ENCODE peak calls at places on chromosomes 12 and 14, in four cellular contexts. One of them, this sample, is unnamed.

GRCh38 chr12:16300222-16300621 is 22.7 kb upstream of the SLC15A5 start:
- DNase-seq in A549: no peak
- DNase-seq in GM12878: no peak
- DNase-seq in HepG2: no peak
- DNase-seq in this sample: no peak

GRCh38 chr14:74938873-74939495 is 15.9 kb upstream of the RPS6KL1 start:
- DNase-seq in A549: no peak
- DNase-seq in HepG2: no peak
- DNase-seq in GM12878: no peak
- DNase-seq in this sample: no peak

GRCh38 chr12:91186189-91186588 is 3.6 kb upstream of the DCN start:
- DNase-seq in HepG2: no peak
- DNase-seq in GM12878: no peak
- DNase-seq in A549: no peak
- DNase-seq in this sample: no peak

GRCh38 chr14:52977798-52978197 is 26.9 kb upstream of the FERMT2 start:
- DNase-seq in A549: no peak
- DNase-seq in GM12878: no peak
- DNase-seq in HepG2: no peak
- DNase-seq in this sample: no peak

GRCh38 chr12:6069452-6070093 is 54.9 kb downstream of the VWF start:
- DNase-seq in GM12878: no peak
- DNase-seq in A549: no peak
- DNase-seq in HepG2: no peak
- DNase-seq in this sample: peak

GRCh38 chr12:84091642-84092041 is 821.0 kb downstream of the SLC6A15 start:
- DNase-seq in GM12878: no peak
- DNase-seq in A549: no peak
- DNase-seq in HepG2: no peak
- DNase-seq in this sample: no peak

GRCh38 chr12:42961395-42961794 is 371.8 kb upstream of the PRICKLE1 start:
- DNase-seq in HepG2: peak
- DNase-seq in GM12878: no peak
- DNase-seq in A549: peak
- DNase-seq in this sample: no peak

GRCh38 chr14:87170179-87170578 is 822.8 kb downstream of the GALC start:
- DNase-seq in HepG2: no peak
- DNase-seq in A549: no peak
- DNase-seq in GM12878: no peak
- DNase-seq in this sample: no peak

GRCh38 chr14:102777711-102778615 is 714 bp downstream of the TRAF3 start:
- DNase-seq in GM12878: no peak
- DNase-seq in A549: no peak
- DNase-seq in HepG2: no peak
- DNase-seq in this sample: peak

GRCh38 chr14:105430042-105430441 is 10.4 kb downstream of the MTA1 start:
- DNase-seq in GM12878: no peak
- DNase-seq in A549: no peak
- DNase-seq in HepG2: no peak
- DNase-seq in this sample: no peak

GRCh38 chr12:130254476-130255276 is 83.0 kb upstream of the PIWIL1 start:
- DNase-seq in GM12878: no peak
- DNase-seq in HepG2: no peak
- DNase-seq in A549: no peak
- DNase-seq in this sample: no peak

GRCh38 chr14:93789366-93790130 is 1.3 kb upstream of the PRIMA1 start:
- DNase-seq in A549: no peak
- DNase-seq in GM12878: no peak
- DNase-seq in HepG2: no peak
- DNase-seq in this sample: no peak

GRCh38 chr14:36647827-36648753 is 13.6 kb upstream of the PAX9 start:
- DNase-seq in HepG2: peak
- DNase-seq in GM12878: no peak
- DNase-seq in A549: peak
- DNase-seq in this sample: peak

GRCh38 chr12:93650626-93651025 is 26.5 kb upstream of the CRADD start:
- DNase-seq in GM12878: no peak
- DNase-seq in HepG2: no peak
- DNase-seq in A549: peak
- DNase-seq in this sample: peak

GRCh38 chr12:39685854-39686608 is 66.4 kb upstream of the ABCD2 start:
- DNase-seq in A549: no peak
- DNase-seq in HepG2: no peak
- DNase-seq in GM12878: no peak
- DNase-seq in this sample: no peak

GRCh38 chr14:94285158-94285557 is 7.9 kb downstream of the SERPINA10 start:
- DNase-seq in GM12878: no peak
- DNase-seq in HepG2: no peak
- DNase-seq in A549: no peak
- DNase-seq in this sample: no peak

GRCh38 chr12:50765325-50765911 is 1.5 kb downstream of the ATF1 start:
- DNase-seq in HepG2: peak
- DNase-seq in GM12878: no peak
- DNase-seq in A549: peak
- DNase-seq in this sample: peak

GRCh38 chr12:69880566-69880965 is 55.5 kb downstream of the MYRFL start:
- DNase-seq in HepG2: no peak
- DNase-seq in A549: peak
- DNase-seq in GM12878: no peak
- DNase-seq in this sample: no peak

GRCh38 chr12:108021129-108021528 is 108.0 kb upstream of the WSCD2 start:
- DNase-seq in GM12878: no peak
- DNase-seq in A549: no peak
- DNase-seq in HepG2: no peak
- DNase-seq in this sample: no peak

GRCh38 chr14:100056964-100057817 is 8.0 kb upstream of the EVL start:
- DNase-seq in GM12878: no peak
- DNase-seq in HepG2: no peak
- DNase-seq in A549: peak
- DNase-seq in this sample: no peak

GRCh38 chr14:100056431-100056830 is 8.8 kb upstream of the EVL start:
- DNase-seq in HepG2: no peak
- DNase-seq in A549: no peak
- DNase-seq in GM12878: no peak
- DNase-seq in this sample: no peak

GRCh38 chr14:100060766-100061165 is 4.5 kb upstream of the EVL start:
- DNase-seq in GM12878: no peak
- DNase-seq in HepG2: no peak
- DNase-seq in A549: no peak
- DNase-seq in this sample: no peak

GRCh38 chr14:100058777-100059432 is 6.3 kb upstream of the EVL start:
- DNase-seq in GM12878: no peak
- DNase-seq in HepG2: no peak
- DNase-seq in A549: no peak
- DNase-seq in this sample: no peak

GRCh38 chr14:100059433-100059781 is 5.8 kb upstream of the EVL start:
- DNase-seq in GM12878: no peak
- DNase-seq in HepG2: no peak
- DNase-seq in A549: no peak
- DNase-seq in this sample: no peak
- TF ChIP-seq CHD4 in GM12878: no peak
- TF ChIP-seq CHD4 in HepG2: no peak
- TF ChIP-seq CHD4 in A549: no peak
- TF ChIP-seq CHD4 in this sample: no peak

DNA sequence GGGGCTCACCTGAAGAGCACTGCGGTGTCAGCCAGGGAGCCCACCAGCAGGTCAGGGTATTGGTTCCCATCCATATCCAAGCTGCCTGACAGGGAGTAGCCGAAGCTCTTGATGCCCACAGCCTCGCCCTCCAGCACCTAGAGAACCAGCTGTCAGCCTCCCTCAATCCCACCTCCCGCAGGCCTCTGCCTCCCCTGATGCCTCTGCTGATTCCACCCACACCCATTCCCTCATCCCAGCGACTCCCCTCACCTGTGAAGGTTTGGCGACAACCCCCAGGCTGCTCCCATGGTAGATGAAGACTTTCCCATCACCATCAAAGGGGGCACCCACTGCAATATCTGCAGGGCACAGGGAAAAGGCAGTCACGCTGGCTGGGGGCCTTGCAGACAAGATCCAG is 10.0 kb downstream of the ITGA7 start:
- DNase-seq in HepG2: no peak
- DNase-seq in GM12878: no peak
- DNase-seq in A549: no peak
- DNase-seq in this sample: no peak
- TF ChIP-seq CHD4 in HepG2: no peak
- TF ChIP-seq CHD4 in GM12878: no peak
- TF ChIP-seq CHD4 in A549: no peak
- TF ChIP-seq CHD4 in this sample: no peak

DNA sequence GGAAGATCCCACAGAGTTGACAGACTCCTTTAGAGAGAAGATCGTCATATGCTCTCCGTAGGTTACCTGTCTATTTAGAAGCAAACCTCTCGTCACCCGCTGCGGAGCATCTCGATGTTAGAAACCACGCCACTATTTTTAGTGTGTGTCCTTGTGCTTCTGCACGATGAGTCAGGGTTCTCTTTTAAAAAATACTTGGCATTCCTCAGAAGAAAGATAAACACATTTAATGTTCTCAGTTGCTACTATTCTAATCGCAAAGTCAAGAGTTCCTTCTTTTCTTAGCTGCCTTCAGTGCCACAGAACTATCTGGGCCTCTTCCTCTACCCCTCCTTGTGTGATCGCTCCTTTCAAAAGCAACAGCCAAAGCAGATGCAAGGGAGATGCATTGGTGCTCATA is 192.4 kb downstream of the PELI2 start:
- DNase-seq in A549: no peak
- DNase-seq in HepG2: no peak
- DNase-seq in GM12878: no peak
- DNase-seq in this sample: no peak
- TF ChIP-seq CHD4 in A549: no peak
- TF ChIP-seq CHD4 in HepG2: no peak
- TF ChIP-seq CHD4 in GM12878: no peak
- TF ChIP-seq CHD4 in this sample: no peak

GRCh38 chr12:104736307-104736706 is 221.8 kb downstream of the SLC41A2 start:
- DNase-seq in GM12878: no peak
- DNase-seq in HepG2: no peak
- DNase-seq in A549: no peak
- DNase-seq in this sample: no peak

GRCh38 chr12:104737682-104738370 is 220.3 kb downstream of the SLC41A2 start:
- DNase-seq in GM12878: no peak
- DNase-seq in A549: no peak
- DNase-seq in HepG2: no peak
- DNase-seq in this sample: no peak

GRCh38 chr12:104738371-104738710 is 219.7 kb downstream of the SLC41A2 start:
- DNase-seq in GM12878: no peak
- DNase-seq in A549: no peak
- DNase-seq in HepG2: no peak
- DNase-seq in this sample: no peak

GRCh38 chr12:104735801-104736200 is 222.3 kb downstream of the SLC41A2 start:
- DNase-seq in HepG2: no peak
- DNase-seq in A549: no peak
- DNase-seq in GM12878: no peak
- DNase-seq in this sample: no peak

DNA sequence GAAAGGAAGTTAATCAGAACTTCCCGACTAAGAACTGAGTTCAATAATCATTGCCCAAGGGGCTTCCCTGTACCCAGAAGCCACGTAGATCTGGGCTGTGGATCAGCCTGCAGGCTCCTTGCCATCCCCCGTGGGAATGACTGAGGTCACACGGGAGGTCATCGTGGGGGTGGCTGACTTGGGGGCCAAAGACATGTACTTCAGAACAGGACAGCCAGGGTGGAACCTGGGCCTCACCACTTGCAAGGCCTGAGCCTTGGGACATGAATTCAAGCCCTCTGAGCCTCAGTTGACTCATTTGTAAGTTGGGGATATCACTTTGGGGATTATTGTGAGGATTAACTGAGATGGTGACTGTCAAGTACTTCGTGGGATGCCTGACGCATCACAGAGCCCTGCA is 221.0 kb downstream of the SLC41A2 start:
- DNase-seq in GM12878: no peak
- DNase-seq in A549: no peak
- DNase-seq in HepG2: no peak
- DNase-seq in this sample: no peak
- TF ChIP-seq CHD4 in GM12878: no peak
- TF ChIP-seq CHD4 in A549: no peak
- TF ChIP-seq CHD4 in HepG2: no peak
- TF ChIP-seq CHD4 in this sample: no peak

GRCh38 chr14:43481864-43482263 is 1025.2 kb downstream of the FSCB start:
- DNase-seq in A549: no peak
- DNase-seq in GM12878: no peak
- DNase-seq in HepG2: no peak
- DNase-seq in this sample: no peak
- TF ChIP-seq CHD4 in A549: no peak
- TF ChIP-seq CHD4 in GM12878: no peak
- TF ChIP-seq CHD4 in HepG2: no peak
- TF ChIP-seq CHD4 in this sample: no peak

GRCh38 chr12:14689144-14689543 is 7.3 kb downstream of the GUCY2C start:
- DNase-seq in A549: no peak
- DNase-seq in GM12878: no peak
- DNase-seq in HepG2: no peak
- DNase-seq in this sample: no peak
- TF ChIP-seq CHD4 in A549: no peak
- TF ChIP-seq CHD4 in GM12878: no peak
- TF ChIP-seq CHD4 in HepG2: no peak
- TF ChIP-seq CHD4 in this sample: no peak

GRCh38 chr14:77140937-77141591 is 527 bp downstream of the ZDHHC22 start:
- DNase-seq in HepG2: no peak
- DNase-seq in A549: peak
- DNase-seq in GM12878: no peak
- DNase-seq in this sample: peak
- TF ChIP-seq CHD4 in HepG2: no peak
- TF ChIP-seq CHD4 in A549: no peak
- TF ChIP-seq CHD4 in GM12878: no peak
- TF ChIP-seq CHD4 in this sample: no peak

GRCh38 chr12:56520025-56520810 is 1.4 kb upstream of the RBMS2 start:
- DNase-seq in A549: no peak
- DNase-seq in HepG2: no peak
- DNase-seq in GM12878: no peak
- DNase-seq in this sample: no peak
- TF ChIP-seq CHD4 in A549: no peak
- TF ChIP-seq CHD4 in HepG2: no peak
- TF ChIP-seq CHD4 in GM12878: no peak
- TF ChIP-seq CHD4 in this sample: no peak

GRCh38 chr14:76872796-76873432 is 46.7 kb downstream of the LRRC74A start:
- DNase-seq in GM12878: no peak
- DNase-seq in HepG2: peak
- DNase-seq in A549: peak
- DNase-seq in this sample: peak
- TF ChIP-seq CHD4 in GM12878: no peak
- TF ChIP-seq CHD4 in HepG2: no peak
- TF ChIP-seq CHD4 in A549: no peak
- TF ChIP-seq CHD4 in this sample: no peak